ENCODE peak calls at places on chromosomes 4 and X, in seven cellular contexts. R is endothelial cell of umbilical vein, I is sigmoid colon, D is upper lobe of left lung, E is breast epithelium, Z is HepG2, X is K562. F is an unnamed sample.
A peak's percentile ranks its signal among the peaks of the same experiment; 100 is the strongest.

GRCh38 chrX:65643046-65643785 is 24.2 kb upstream of the MSN start:
- DNase-seq in X (no peak), E (no peak), Z (no peak), D (peak; percentile 30), R (peak; percentile 15), I (no peak), F (peak; percentile 15)

GRCh38 chrX:53714580-53715335 is 28.2 kb upstream of the HUWE1 start:
- DNase-seq in E (peak; percentile 52), X (no peak), D (peak; percentile 70), R (peak; percentile 8), Z (no peak), I (no peak), F (peak; percentile 62)

GRCh38 chr4:77921701-77922100 is 59.1 kb downstream of the MRPL1 start:
- DNase-seq in D (no peak), Z (peak; percentile 84), R (peak; percentile 97), E (no peak), I (no peak), X (no peak), F (no peak)

GRCh38 chrX:14003876-14004425 is 25.7 kb downstream of the GEMIN8 start:
- DNase-seq in R (no peak), Z (no peak), D (no peak), X (no peak), I (no peak), E (no peak), F (no peak)

GRCh38 chr4:109383823-109384222 is 49.8 kb upstream of the SEC24B start:
- DNase-seq in E (no peak), I (no peak), D (no peak), X (no peak), R (no peak), Z (no peak), F (no peak)

GRCh38 chrX:18809641-18810040 is 102.2 kb downstream of the PPEF1 start:
- DNase-seq in I (no peak), X (no peak), D (no peak), Z (no peak), R (no peak), E (no peak), F (no peak)

GRCh38 chr4:144421056-144421455 is 224.9 kb upstream of the HHIP start:
- DNase-seq in D (no peak), E (no peak), R (no peak), Z (no peak), I (no peak), X (no peak), F (no peak)

GRCh38 chr4:173346074-173346473 is 11.9 kb upstream of the HMGB2 start:
- DNase-seq in X (no peak), I (no peak), D (no peak), E (no peak), R (no peak), Z (no peak), F (no peak)

GRCh38 chrX:111284615-111285294 is 14.5 kb upstream of the CAPN6 start:
- DNase-seq in D (no peak), I (no peak), R (no peak), E (no peak), X (no peak), Z (peak; percentile 33), F (no peak)

GRCh38 chr4:147714575-147715401 is 17.1 kb upstream of the ARHGAP10 start:
- DNase-seq in X (no peak), I (peak; percentile 90), R (peak; percentile 81), D (no peak), E (peak; percentile 56), Z (no peak), F (no peak)

DNA sequence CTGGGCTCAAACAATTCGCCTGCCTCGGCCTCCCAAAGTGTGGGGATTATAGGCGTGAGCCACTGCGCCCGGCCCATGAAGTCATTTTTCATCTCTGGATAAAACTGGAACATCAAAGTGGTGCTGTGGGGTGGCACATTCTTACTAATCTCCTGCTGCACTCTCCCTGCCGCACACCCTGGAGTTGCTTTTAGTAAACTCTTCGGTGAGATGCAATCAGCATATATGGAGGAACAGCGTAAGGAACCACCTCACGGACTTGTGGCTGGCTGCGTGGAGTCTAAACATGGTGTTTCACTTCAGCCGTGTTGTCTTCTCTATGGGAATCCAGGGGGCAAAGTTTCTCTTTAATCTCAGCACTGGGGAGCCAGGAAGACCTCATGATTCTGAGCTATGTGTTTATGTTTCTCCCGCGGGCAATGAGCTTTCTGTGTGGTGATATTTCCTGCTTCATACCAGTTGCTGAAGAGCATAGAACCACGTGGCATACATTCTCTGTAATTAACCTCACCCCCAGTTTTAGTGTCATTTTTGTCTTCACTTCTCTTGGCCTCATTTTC is 2.1 kb upstream of the RHOH start:
- DNase-seq in Z (peak; percentile 36), R (peak; percentile 17), I (no peak), E (no peak), X (no peak), D (no peak), F (no peak)
- TF ChIP-seq POLR2A in Z (no peak), R (no peak), I (no peak), E (no peak), X (peak; percentile 57), D (no peak), F (no peak)

DNA sequence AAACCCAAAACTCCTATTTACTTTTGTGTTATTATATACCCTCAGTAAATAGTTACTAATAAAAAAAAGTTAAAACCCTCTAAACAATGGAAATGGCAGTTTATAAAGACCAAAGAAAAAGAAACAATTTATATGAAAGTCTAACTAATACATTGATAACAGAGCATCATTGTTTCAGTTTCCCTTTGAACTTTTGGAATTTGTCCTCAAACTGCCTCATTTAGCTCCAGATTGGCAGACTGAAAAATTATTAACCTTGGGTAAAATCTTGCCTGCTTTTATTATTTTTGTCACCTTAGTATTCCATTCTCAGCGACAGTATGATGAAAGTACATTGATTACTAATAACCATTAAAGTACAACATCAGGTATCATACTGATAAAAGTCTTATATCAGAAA is 124.0 kb downstream of the PDE5A start:
- DNase-seq in D (no peak), X (no peak), Z (peak; percentile 67), R (no peak), E (no peak), I (no peak), F (no peak)
- TF ChIP-seq POLR2AphosphoS5 in D (no peak), X (no peak), Z (no peak), R (no peak), E (no peak), I (no peak), F (no peak)

GRCh38 chrX:150967786-150968185 is 15.3 kb upstream of the HMGB3 start:
- DNase-seq in R (no peak), I (no peak), X (no peak), E (no peak), Z (peak; percentile 4), D (no peak), F (no peak)

GRCh38 chrX:150966742-150967141 is 16.4 kb upstream of the HMGB3 start:
- DNase-seq in R (no peak), I (no peak), D (no peak), Z (no peak), E (no peak), X (no peak), F (no peak)

GRCh38 chrX:150968862-150969720 is 14.0 kb upstream of the HMGB3 start:
- DNase-seq in Z (no peak), R (no peak), X (no peak), D (no peak), E (no peak), I (no peak), F (no peak)

GRCh38 chrX:150961631-150962030 is 21.5 kb upstream of the HMGB3 start:
- DNase-seq in R (no peak), D (no peak), E (no peak), Z (no peak), I (no peak), X (no peak), F (no peak)

DNA sequence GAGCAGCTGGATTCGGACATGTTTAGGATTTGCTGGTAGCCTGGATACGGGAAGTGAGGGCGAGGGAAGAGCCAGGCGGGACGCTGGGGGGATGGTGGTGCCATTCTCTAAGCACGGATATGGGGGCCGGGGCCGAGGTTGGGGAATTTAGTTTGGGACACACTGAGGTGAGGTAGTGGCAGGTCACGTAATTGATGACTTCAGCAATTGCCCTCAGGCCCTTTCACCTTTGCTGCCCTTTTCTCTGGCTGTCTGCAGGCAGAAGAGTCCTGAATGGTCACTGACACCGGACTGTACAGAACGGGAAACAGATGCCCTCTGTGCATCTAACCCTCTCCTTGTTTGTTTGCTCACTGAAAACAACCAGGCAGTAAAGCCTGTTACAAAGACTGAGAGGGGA is 16.9 kb upstream of the HMGB3 start:
- DNase-seq in I (no peak), Z (no peak), D (no peak), X (no peak), E (no peak), R (no peak), F (no peak)
- TF ChIP-seq POLR2A in I (no peak), Z (no peak), D (no peak), X (no peak), E (no peak), R (no peak), F (no peak)

DNA sequence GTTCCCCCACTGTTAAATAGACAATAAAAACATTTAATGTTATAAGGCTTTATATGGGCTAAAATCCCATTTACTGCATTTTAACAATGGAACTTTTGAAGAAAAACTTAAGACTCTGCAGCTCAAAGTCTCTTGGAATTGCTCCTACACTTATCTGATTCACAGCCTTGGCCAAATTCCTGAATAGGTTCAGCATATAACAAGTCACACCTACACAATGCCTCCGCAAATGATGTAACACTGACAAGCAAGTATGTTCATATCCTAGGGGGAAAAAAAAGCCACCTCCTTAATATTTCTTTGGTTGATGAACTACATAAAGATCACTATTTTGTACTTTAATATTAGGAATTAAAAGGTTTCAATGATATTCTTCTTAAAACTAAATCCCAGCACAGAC is 34.5 kb downstream of the RPS6KA6 start:
- DNase-seq in E (no peak), X (no peak), D (no peak), Z (no peak), R (no peak), I (no peak), F (no peak)
- TF ChIP-seq POLR2AphosphoS5 in E (no peak), X (no peak), D (no peak), Z (no peak), R (no peak), I (no peak), F (no peak)